ENCODE peak calls at places on chromosomes 1 and 21, in four cellular contexts. L, Q, R and A are unnamed samples.
A peak's percentile ranks its signal among the peaks of the same experiment; 100 is the strongest.

GRCh38 chr1:66365628-66366027 is 168.3 kb upstream of the SGIP1 start:
- DNase-seq in L (no peak), Q (no peak), R (no peak), A (no peak)

GRCh38 chr1:153260980-153261792 is 1.7 kb downstream of the LORICRIN start:
- DNase-seq in L (peak; percentile 12), Q (peak; percentile 66), R (no peak), A (no peak)

GRCh38 chr1:14027099-14027498 is 327.1 kb downstream of the PRDM2 start:
- DNase-seq in L (peak; percentile 14), Q (peak; percentile 20), R (no peak), A (no peak)

GRCh38 chr1:11176081-11176706 is 13.0 kb upstream of the ANGPTL7 start:
- DNase-seq in L (no peak), Q (peak; percentile 13), R (no peak), A (no peak)

GRCh38 chr21:34276711-34277425 is 86.9 kb upstream of the KCNE2 start:
- DNase-seq in L (no peak), Q (no peak), R (no peak), A (peak; percentile 21)

GRCh38 chr1:74964508-74964907 is 169.7 kb upstream of the LHX8 start:
- DNase-seq in L (no peak), Q (no peak), R (no peak), A (no peak)

GRCh38 chr21:39911792-39912191 is 44.6 kb downstream of the PCP4 start:
- DNase-seq in L (no peak), Q (no peak), R (no peak), A (no peak)

GRCh38 chr1:153773004-153773921 is 1.9 kb upstream of the SLC27A3 start:
- DNase-seq in L (no peak), Q (no peak), R (no peak), A (no peak)

GRCh38 chr1:218463194-218464156 is 118.3 kb downstream of the TGFB2 start:
- DNase-seq in L (no peak), Q (no peak), R (no peak), A (no peak)

GRCh38 chr1:15345711-15346355 is 63.9 kb upstream of the EFHD2 start:
- DNase-seq in L (peak; percentile 72), Q (no peak), R (no peak), A (no peak)

GRCh38 chr21:46078322-46078981 is 19.5 kb upstream of the COL6A2 start:
- DNase-seq in L (no peak), Q (no peak), R (no peak), A (no peak)

GRCh38 chr1:215156232-215156631 is 73.7 kb downstream of the KCNK2 start:
- DNase-seq in L (no peak), Q (no peak), R (no peak), A (no peak)

GRCh38 chr1:21651214-21652042 is 17.7 kb downstream of the RAP1GAP start:
- DNase-seq in L (peak; percentile 92), Q (peak; percentile 59), R (no peak), A (no peak)

DNA sequence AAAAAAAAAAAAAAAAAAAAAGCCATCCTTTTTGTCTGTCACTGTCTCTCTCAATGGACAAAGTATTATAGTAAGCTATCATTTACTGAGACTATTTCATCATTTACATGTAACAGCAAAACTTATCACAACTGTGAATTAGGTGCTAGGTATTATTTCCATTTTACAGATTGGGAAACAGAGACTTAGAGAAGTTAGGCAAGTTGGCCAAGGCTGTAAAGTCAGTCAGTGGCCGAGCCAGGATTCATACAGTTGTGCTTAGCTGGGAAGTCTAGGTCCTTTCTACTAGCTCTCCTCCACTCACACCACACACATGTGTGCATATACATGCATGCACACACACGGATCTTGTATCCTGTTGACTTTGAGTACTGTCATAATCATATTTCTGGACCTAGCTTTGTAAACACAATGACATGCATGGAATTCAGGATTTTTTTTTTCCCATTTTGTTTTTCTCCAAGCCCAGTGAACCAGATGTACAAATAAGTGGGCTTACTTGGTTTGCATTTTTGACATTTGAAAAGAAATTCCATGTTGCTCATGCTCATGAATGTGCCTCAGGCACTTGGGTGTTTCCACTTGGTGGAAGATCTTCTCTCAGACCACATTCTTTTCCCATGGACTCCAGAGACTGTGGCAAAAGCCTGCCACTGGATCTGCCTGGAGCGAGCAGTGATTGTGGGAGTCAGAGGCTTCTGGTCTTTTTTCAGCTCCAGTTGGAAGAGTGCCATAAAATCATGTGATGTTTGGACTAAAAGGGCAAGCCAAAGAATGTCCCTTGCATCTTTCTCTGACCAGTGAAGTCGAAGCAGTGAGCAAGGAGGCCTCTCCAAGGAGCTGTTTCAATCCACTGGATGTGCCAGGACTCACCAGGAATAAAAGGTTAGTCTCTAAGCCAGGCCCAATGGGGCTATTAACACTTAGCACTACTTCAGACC is 61.7 kb upstream of the DNAJC6 start:
- DNase-seq in L (no peak), Q (no peak), R (no peak), A (no peak)
- TF ChIP-seq NR2C2 in L (no peak), Q (no peak), R (no peak), A (no peak)

GRCh38 chr21:28568692-28569091 is 424.0 kb downstream of the LTN1 start:
- DNase-seq in L (no peak), Q (no peak), R (no peak), A (no peak)
- TF ChIP-seq NR2C2 in L (no peak), Q (no peak), R (no peak), A (no peak)

GRCh38 chr1:18485227-18485626 is 4.5 kb downstream of the KLHDC7A start:
- DNase-seq in L (no peak), Q (no peak), R (peak; percentile 21), A (no peak)

GRCh38 chr1:18484276-18484675 is 3.5 kb downstream of the KLHDC7A start:
- DNase-seq in L (no peak), Q (no peak), R (no peak), A (no peak)

GRCh38 chr1:18482721-18483425 is 2.1 kb downstream of the KLHDC7A start:
- DNase-seq in L (no peak), Q (no peak), R (no peak), A (no peak)

GRCh38 chr1:18486195-18486594 is 5.5 kb downstream of the KLHDC7A start:
- DNase-seq in L (peak; percentile 41), Q (peak; percentile 62), R (peak; percentile 63), A (no peak)

DNA sequence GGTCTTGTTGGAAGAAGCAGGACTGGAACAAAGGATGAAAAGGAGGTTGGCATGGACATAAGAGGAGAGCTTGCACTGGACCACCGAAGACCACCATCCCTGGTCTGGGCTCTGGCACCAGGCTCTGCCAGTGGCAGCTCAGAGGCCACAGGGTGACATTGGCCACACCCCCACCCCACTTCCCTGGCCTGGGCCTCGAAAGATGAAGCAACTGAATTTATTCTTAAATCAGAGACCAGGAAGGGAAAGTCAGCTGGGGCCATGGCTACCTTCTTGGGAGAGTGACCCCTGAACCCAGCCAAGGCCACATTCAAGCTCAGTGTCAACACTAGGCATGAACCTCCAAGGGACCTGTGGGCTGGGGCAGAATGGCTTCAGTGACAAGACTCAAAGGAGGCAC is 4.0 kb downstream of the KLHDC7A start:
- DNase-seq in L (no peak), Q (no peak), R (no peak), A (no peak)
- TF ChIP-seq NR2C2 in L (no peak), Q (no peak), R (no peak), A (no peak)

DNA sequence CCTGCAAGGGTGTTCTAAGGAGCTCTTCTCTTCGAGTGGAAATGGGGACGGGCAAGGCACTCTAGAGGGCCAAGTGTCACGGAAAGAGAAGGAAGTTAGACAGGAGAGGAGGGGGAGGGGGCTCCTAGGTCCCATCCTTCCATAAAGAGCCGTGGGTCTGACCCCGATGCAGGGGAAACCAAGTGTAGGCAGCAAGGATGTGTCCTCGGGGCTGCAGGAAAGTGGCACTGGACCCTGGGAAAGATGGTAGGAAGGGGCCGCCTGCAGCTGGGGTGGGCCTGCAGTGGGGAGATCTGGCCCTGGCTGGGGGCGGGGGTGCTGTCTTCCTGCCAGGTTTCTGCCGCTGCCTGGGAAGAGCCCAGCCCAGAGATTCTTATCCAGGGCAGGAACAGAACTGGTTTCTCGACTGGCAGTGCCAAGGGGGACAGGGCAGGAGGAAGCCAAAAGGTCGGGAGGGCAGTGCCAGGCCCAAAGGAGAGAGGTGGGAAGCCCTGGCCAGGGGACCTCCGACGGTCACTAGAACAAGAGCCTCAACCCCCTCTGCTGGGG is 12.9 kb downstream of the CRABP2 start:
- DNase-seq in L (peak; percentile 50), Q (no peak), R (no peak), A (no peak)
- TF ChIP-seq NR2C2 in L (no peak), Q (no peak), R (no peak), A (no peak)

GRCh38 chr1:244678687-244679086 is 25.8 kb downstream of the DESI2 start:
- DNase-seq in L (no peak), Q (no peak), R (no peak), A (no peak)

GRCh38 chr1:244675167-244675566 is 22.2 kb downstream of the DESI2 start:
- DNase-seq in L (no peak), Q (no peak), R (no peak), A (no peak)

GRCh38 chr1:244680667-244681066 is 27.7 kb downstream of the DESI2 start:
- DNase-seq in L (no peak), Q (no peak), R (no peak), A (no peak)
- TF ChIP-seq NR2C2 in L (no peak), Q (no peak), R (no peak), A (no peak)

DNA sequence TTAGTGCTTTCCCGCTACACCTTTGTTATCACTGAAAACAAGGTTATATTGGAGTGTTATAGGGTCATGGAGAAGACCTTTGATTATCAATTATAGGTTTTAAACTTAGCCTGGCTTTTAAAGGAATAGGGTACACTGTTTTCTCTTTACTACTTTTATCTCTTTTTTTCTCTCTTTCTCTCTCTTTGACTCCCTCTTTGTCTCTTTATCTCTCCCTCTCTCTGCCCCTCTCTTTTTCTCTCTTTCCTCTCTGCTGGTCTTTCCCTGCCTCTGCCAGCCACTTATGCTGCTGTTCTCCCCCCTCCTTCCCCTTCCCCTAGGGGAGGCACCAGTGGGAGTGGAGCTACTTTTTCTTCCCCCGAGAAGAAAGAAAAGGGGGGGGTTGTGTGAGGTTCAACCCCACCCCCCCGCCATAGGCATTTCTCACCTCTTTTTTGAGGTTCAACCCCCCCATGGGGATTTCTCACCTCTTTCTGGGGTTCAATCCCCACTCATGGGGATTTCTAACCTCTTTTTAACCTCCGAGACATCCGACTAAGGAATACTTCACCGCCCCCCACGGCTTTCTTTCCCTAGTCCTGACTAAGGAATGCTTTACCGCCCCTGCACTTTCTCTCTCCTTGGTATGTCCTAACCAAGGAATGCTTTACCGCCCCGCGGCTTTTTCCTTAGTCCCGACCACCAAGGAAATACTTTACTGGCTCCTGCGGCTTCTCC is 17.2 kb upstream of the ZBTB8B start:
- DNase-seq in L (peak; percentile 32), Q (peak; percentile 81), R (no peak), A (no peak)
- TF ChIP-seq NR2C2 in L (no peak), Q (no peak), R (no peak), A (no peak)

DNA sequence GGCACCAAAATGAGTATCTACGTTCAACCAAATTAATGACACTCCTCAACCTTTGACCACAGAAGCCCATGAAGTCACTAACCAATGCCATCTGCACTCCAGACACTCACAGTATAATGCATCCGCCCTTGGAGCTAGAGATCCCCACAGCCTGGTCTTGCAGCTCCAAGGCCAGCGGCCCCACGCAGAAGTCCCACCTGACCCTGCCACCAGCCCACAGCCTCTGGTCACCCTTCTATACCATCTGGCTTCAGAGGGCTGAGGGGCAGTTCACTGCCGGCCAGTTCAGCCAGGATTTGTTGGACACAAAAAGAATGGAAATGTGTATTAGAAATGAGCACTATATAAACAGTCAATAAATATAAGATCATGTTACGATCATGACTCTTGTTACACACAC is 211.2 kb downstream of the RRAGC start:
- DNase-seq in L (no peak), Q (no peak), R (no peak), A (no peak)
- TF ChIP-seq NR2C2 in L (no peak), Q (no peak), R (no peak), A (no peak)